ENCODE peak calls at places on chromosomes 7 and 10, in five cellular contexts. Z is activated CD4-positive, CD25-positive, alpha-beta regulatory T cell treated with anti-CD3 and anti-CD28 coated beads, Interleukin-2, amount 50 U/mL, for 72 hours; L is HT-29; B is activated naive CD8-positive, alpha-beta T cell treated with anti-CD3 and anti-CD28 coated beads, Interleukin-2, amount 50 U/mL, for 24 hours; I is T-helper 1 cell. H is an unnamed sample.
A peak's percentile ranks its signal among the peaks of the same experiment; 100 is the strongest.

GRCh38 chr10:73717564-73717963 is 19.7 kb upstream of the AGAP5 start:
- DNase-seq in I (no peak), L (no peak), B (no peak), Z (no peak), H (no peak)

GRCh38 chr10:129365767-129366400 is 101.2 kb upstream of the MGMT start:
- DNase-seq in B (no peak), Z (no peak), I (no peak), L (peak; percentile 21), H (no peak)

GRCh38 chr7:32496052-32496813 is 944 bp downstream of the AVL9 start:
- DNase-seq in L (peak; percentile 61), I (no peak), Z (no peak), B (no peak), H (no peak)

GRCh38 chr10:110433740-110434139 is 64.0 kb upstream of the DUSP5 start:
- DNase-seq in I (no peak), B (no peak), L (no peak), Z (peak; percentile 21), H (no peak)

GRCh38 chr10:96269438-96270300 is 1.7 kb downstream of the BLNK start:
- DNase-seq in Z (no peak), I (no peak), B (no peak), L (no peak), H (no peak)

GRCh38 chr10:97499561-97500296 is 1.0 kb downstream of the UBTD1 start:
- DNase-seq in Z (no peak), B (no peak), L (peak; percentile 31), I (peak; percentile 2), H (no peak)

GRCh38 chr7:135714534-135715009 is 13.4 kb downstream of the SLC13A4 start:
- DNase-seq in L (no peak), B (no peak), I (no peak), Z (no peak), H (no peak)

GRCh38 chr10:124375691-124376090 is 43.0 kb downstream of the OAT start:
- DNase-seq in I (no peak), L (no peak), B (no peak), Z (no peak), H (no peak)

GRCh38 chr10:77195101-77195500 is 442.5 kb downstream of the KCNMA1 start:
- DNase-seq in Z (no peak), I (no peak), L (no peak), B (no peak), H (no peak)

H was measured in SK-N-MC.